ENCODE peak calls at places on chromosomes 3 and 15, in five cellular contexts. Q, H, W, A and Z are unnamed samples.

GRCh38 chr15:100723323-100723801 is 121.0 kb downstream of the ASB7 start:
- DNase-seq in A (peak), Q (peak), H (no peak), W (no peak), Z (no peak)

GRCh38 chr3:53350652-53351051 is 3.3 kb upstream of the DCP1A start:
- DNase-seq in W (no peak), Q (peak), A (no peak), H (no peak), Z (no peak)

GRCh38 chr3:170465935-170466334 is 47.3 kb downstream of the CLDN11 start:
- DNase-seq in Q (no peak), W (no peak), A (no peak), H (no peak), Z (no peak)

GRCh38 chr3:24972491-24972890 is 455.6 kb upstream of the RARB start:
- DNase-seq in W (no peak), A (no peak), Q (no peak), H (no peak), Z (no peak)

GRCh38 chr15:34621675-34622074 is 38.2 kb upstream of the GOLGA8B start:
- DNase-seq in A (no peak), H (no peak), W (no peak), Q (peak), Z (no peak)

GRCh38 chr3:61730058-61730457 is 168.7 kb downstream of the PTPRG start:
- DNase-seq in H (no peak), A (no peak), W (no peak), Q (no peak), Z (no peak)

GRCh38 chr3:112770026-112770626 is 76.5 kb downstream of the CD200R1L start:
- DNase-seq in Q (peak), W (no peak), A (no peak), H (no peak), Z (no peak)

GRCh38 chr3:186176382-186176990 is 67.6 kb upstream of the ETV5 start:
- DNase-seq in W (no peak), Q (no peak), A (no peak), H (no peak), Z (no peak)

GRCh38 chr3:9168230-9168629 is 81.2 kb downstream of the SRGAP3 start:
- DNase-seq in A (no peak), W (no peak), H (no peak), Q (peak), Z (no peak)

GRCh38 chr15:40301467-40302179 is 6.1 kb downstream of the PLCB2 start:
- DNase-seq in W (no peak), A (no peak), Q (no peak), H (no peak), Z (no peak)

GRCh38 chr15:80405970-80406369 is 1.8 kb downstream of the ARNT2 start:
- DNase-seq in H (no peak), W (no peak), A (no peak), Q (no peak), Z (no peak)

GRCh38 chr3:51198476-51198875 is 186.6 kb upstream of the MANF start:
- DNase-seq in Q (no peak), A (no peak), W (no peak), H (no peak), Z (no peak)